ENCODE peak calls at places on chromosomes 4 and X, in ten cellular contexts. N is A549, E is lower leg skin, T is right lobe of liver, S is uterus, A is NB4, B is suprapubic skin, Y is IMR-90, L is ovary, Z is H1. O is an unnamed sample.

GRCh38 chr4:28973591-28974350 is 1746.4 kb upstream of the PCDH7 start:
- DNase-seq in T (no peak), Y (peak), B (no peak), S (no peak), A (no peak), E (no peak), Z (no peak), N (no peak), L (no peak), O (no peak)

GRCh38 chrX:11792461-11793421 is 34.7 kb downstream of the MSL3 start:
- DNase-seq in Y (no peak), S (no peak), E (no peak), L (no peak), Z (no peak), B (no peak), A (no peak), N (peak), T (no peak), O (no peak)

GRCh38 chr4:153962311-153963039 is 173.6 kb upstream of the SFRP2 start:
- DNase-seq in L (no peak), Y (no peak), E (no peak), T (no peak), B (no peak), N (no peak), Z (no peak), A (no peak), S (no peak), O (no peak)

GRCh38 chr4:93748380-93748779 is 80.2 kb upstream of the ATOH1 start:
- DNase-seq in N (no peak), A (no peak), T (no peak), L (no peak), Y (no peak), E (no peak), Z (no peak), S (no peak), B (no peak), O (no peak)

GRCh38 chrX:16903274-16904019 is 33.3 kb upstream of the RBBP7 start:
- DNase-seq in Y (no peak), B (no peak), T (no peak), E (no peak), S (no peak), N (no peak), L (no peak), A (peak), Z (no peak), O (no peak)

GRCh38 chrX:86047174-86047991 is at the start of gene CHM:
- DNase-seq in Y (peak), Z (no peak), E (peak), L (peak), A (peak), T (peak), N (peak), B (peak), S (peak), O (no peak)

GRCh38 chr4:140102406-140102805 is 51.6 kb downstream of the MAML3 start:
- DNase-seq in N (peak), A (peak), Z (no peak), L (no peak), B (no peak), T (no peak), E (no peak), S (no peak), Y (no peak), O (peak)

GRCh38 chr4:141432000-141432712 is 204.2 kb upstream of the IL15 start:
- DNase-seq in E (no peak), L (no peak), S (no peak), B (no peak), Z (no peak), A (no peak), N (no peak), Y (peak), T (no peak), O (no peak)

GRCh38 chr4:182276214-182277109 is 33.3 kb downstream of the TENM3 start:
- DNase-seq in L (no peak), B (no peak), E (no peak), T (no peak), Z (no peak), Y (no peak), A (no peak), N (no peak), S (no peak), O (no peak)

GRCh38 chr4:80909938-80910337 is 120.6 kb upstream of the BMP3 start:
- DNase-seq in A (no peak), Z (no peak), T (no peak), S (no peak), Y (no peak), N (no peak), L (no peak), E (no peak), B (no peak), O (no peak)

GRCh38 chr4:3247399-3248177 is 1.4 kb upstream of the MSANTD1 start:
- DNase-seq in A (no peak), N (no peak), T (no peak), S (no peak), Y (no peak), Z (no peak), B (no peak), E (no peak), L (no peak), O (no peak)
- TF ChIP-seq POLR2A in A (no peak), N (no peak), T (no peak), S (no peak), Y (no peak), Z (no peak), B (no peak), E (no peak), L (no peak), O (no peak)

GRCh38 chrX:5810636-5811035 is 418.0 kb downstream of the NLGN4X start:
- DNase-seq in Z (no peak), L (no peak), A (no peak), S (no peak), N (no peak), E (no peak), T (no peak), Y (no peak), B (no peak), O (no peak)
- TF ChIP-seq POLR2A in Z (no peak), L (no peak), A (no peak), S (no peak), N (no peak), E (no peak), T (no peak), Y (no peak), B (no peak), O (no peak)

DNA sequence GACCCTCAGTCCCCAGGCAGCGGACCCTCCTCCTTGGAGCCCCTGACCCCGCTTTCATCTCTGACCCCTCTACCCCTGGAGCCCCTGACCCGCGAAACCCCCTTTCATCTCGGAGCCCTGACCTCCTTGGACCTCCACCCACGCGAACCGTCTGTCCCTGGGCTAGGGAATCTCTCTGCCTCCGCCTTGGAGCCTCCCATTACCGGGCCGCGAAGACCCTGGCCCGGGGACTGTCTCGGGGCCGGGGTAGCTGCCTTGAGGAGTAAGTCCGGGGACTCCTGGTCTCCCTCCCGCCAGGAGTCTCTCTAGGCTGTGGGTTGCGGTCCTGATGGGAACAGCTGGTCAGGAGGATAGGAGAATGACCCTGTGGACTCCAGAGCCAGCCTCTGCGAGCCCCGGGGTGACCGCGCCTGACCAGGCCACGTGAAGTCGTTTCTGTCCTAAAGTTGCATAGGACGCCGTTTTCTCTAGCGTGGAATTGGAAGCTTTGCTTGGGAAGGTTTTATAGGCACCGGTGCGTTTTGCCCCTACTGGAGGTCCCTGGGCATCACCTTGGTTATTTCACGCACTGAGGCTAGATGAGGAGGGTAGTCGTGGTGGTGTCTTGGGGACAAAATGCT is 824 bp downstream of the TBC1D14 start:
- DNase-seq in N (peak), L (no peak), A (peak), Z (no peak), Y (no peak), S (no peak), E (no peak), B (no peak), T (peak), O (peak)
- TF ChIP-seq POLR2A in N (no peak), L (no peak), A (no peak), Z (no peak), Y (no peak), S (no peak), E (no peak), B (peak), T (peak), O (peak)

DNA sequence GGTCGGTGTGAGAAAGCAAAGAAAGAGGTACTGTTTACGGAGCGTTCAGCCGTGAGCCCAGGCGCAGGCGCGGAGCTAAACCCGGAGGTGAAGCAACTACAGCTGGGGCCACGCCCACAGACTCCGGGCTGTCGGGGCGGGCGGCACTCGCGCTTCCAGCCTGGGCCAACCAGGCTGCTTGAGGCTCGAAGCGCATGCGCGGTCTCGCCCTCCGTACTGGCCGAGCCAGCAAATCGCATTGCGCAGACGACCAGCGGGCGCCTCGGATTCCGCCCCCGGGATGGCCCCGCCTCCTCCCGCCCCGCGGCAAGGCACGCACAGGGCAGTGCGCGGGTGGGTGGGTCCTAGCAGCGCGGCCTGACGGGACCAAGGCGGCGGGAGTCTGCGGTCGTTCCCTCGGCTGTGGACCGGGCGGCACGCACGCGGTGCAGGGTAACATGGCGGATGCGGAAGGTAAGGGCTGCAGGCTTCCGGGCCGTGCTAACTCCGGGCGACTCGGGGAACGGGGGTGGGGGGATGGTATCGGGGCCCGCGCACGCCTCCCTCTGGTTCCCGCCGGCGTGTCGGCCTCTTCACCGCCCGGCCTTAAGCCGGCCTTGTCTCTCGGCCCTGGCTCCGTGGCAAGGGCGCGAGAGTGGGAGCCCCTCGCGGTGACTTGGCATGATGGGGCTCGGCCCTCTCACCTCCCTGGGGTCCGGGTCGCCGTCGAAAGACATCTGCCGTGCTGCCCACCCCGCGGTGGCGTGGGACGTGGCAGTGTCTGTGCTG is at the start of gene DKC1:
- DNase-seq in E (peak), B (peak), T (peak), A (peak), N (peak), Y (peak), S (peak), L (peak), Z (peak), O (peak)
- TF ChIP-seq POLR2A in E (no peak), B (no peak), T (peak), A (peak), N (peak), Y (peak), S (peak), L (no peak), Z (peak), O (peak)

GRCh38 chrX:139483721-139484120 is 46.8 kb upstream of the F9 start:
- DNase-seq in L (no peak), T (no peak), S (no peak), E (no peak), B (no peak), Y (no peak), A (no peak), N (no peak), Z (no peak), O (no peak)
- TF ChIP-seq POLR2A in L (no peak), T (no peak), S (no peak), E (no peak), B (no peak), Y (no peak), A (no peak), N (no peak), Z (no peak), O (no peak)

GRCh38 chr4:102792361-102792936 is 31.7 kb upstream of the MANBA start:
- DNase-seq in S (no peak), N (no peak), A (no peak), T (no peak), L (no peak), E (no peak), B (no peak), Z (no peak), Y (no peak), O (no peak)
- TF ChIP-seq POLR2A in S (no peak), N (no peak), A (no peak), T (no peak), L (no peak), E (no peak), B (no peak), Z (no peak), Y (peak), O (no peak)

DNA sequence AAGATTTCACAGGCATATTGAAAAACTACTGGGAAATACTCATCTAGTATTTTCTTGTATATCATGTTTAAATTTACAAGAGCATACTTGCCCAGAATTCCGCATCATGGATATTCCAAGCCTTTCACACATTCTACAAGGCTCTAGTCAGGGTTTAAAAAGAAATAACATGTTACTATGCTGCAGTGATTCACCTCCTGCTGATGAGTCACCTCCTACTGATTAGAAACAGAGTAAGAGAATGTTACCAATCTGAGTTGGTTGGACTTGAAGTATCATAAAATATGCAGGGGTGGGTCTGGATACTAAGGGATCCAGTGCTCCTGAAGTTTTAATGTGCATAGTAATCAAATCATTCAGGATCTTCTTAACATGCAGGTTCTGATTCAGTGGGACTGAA is 192.0 kb upstream of the ANK2 start:
- DNase-seq in S (no peak), Z (no peak), T (no peak), N (peak), L (no peak), E (no peak), A (no peak), Y (peak), B (no peak), O (peak)
- TF ChIP-seq POLR2A in S (no peak), Z (no peak), T (no peak), N (no peak), L (no peak), E (no peak), A (no peak), Y (no peak), B (no peak), O (no peak)

GRCh38 chrX:71225661-71226060 is 2.6 kb downstream of the GJB1 start:
- DNase-seq in E (no peak), A (peak), N (no peak), T (no peak), B (no peak), Z (no peak), L (no peak), S (no peak), Y (no peak), O (no peak)

GRCh38 chrX:71224969-71225368 is 1.9 kb downstream of the GJB1 start:
- DNase-seq in L (no peak), A (peak), S (no peak), Y (no peak), E (no peak), N (no peak), Z (no peak), T (no peak), B (no peak), O (no peak)

GRCh38 chrX:71224098-71224708 is 1.2 kb downstream of the GJB1 start:
- DNase-seq in Z (no peak), T (no peak), Y (no peak), E (no peak), A (no peak), N (no peak), L (no peak), S (no peak), B (no peak), O (no peak)

GRCh38 chrX:71228063-71228642 is 5.1 kb downstream of the GJB1 start:
- DNase-seq in B (no peak), T (no peak), L (no peak), A (no peak), Y (no peak), N (no peak), E (no peak), S (no peak), Z (no peak), O (no peak)

GRCh38 chrX:71227370-71228062 is 4.5 kb downstream of the GJB1 start:
- DNase-seq in Y (no peak), L (no peak), S (no peak), A (no peak), T (no peak), E (no peak), N (no peak), Z (no peak), B (no peak), O (no peak)
- TF ChIP-seq POLR2A in Y (no peak), L (no peak), S (no peak), A (no peak), T (no peak), E (no peak), N (no peak), Z (no peak), B (no peak), O (no peak)

GRCh38 chrX:48892896-48893295 is 4.7 kb downstream of the TIMM17B start:
- DNase-seq in Z (no peak), N (no peak), E (no peak), S (no peak), Y (no peak), B (no peak), L (no peak), T (no peak), A (no peak), O (no peak)

GRCh38 chrX:48890296-48890925 is 7.2 kb downstream of the TIMM17B start:
- DNase-seq in Y (no peak), N (no peak), B (peak), L (no peak), Z (no peak), T (no peak), E (peak), S (no peak), A (no peak), O (no peak)

GRCh38 chrX:48890934-48891401 is 6.6 kb downstream of the TIMM17B start:
- DNase-seq in B (peak), S (no peak), A (no peak), L (peak), N (no peak), Y (no peak), Z (no peak), E (no peak), T (peak), O (no peak)

GRCh38 chrX:48893556-48894348 is 3.8 kb downstream of the TIMM17B start:
- DNase-seq in Y (no peak), A (no peak), B (peak), T (no peak), N (no peak), E (no peak), L (no peak), S (no peak), Z (no peak), O (no peak)

GRCh38 chrX:48891402-48892288 is 5.9 kb downstream of the TIMM17B start:
- DNase-seq in B (peak), L (peak), N (peak), Z (peak), Y (peak), T (peak), A (peak), E (peak), S (peak), O (peak)
- TF ChIP-seq POLR2A in B (no peak), L (peak), N (peak), Z (no peak), Y (no peak), T (no peak), A (no peak), E (no peak), S (peak), O (peak)

GRCh38 chrX:53093177-53093655 is 726 bp upstream of the KANTR start:
- DNase-seq in S (peak), N (peak), L (peak), T (peak), Y (peak), B (peak), A (peak), Z (no peak), E (peak), O (peak)

GRCh38 chrX:53091354-53091753 is 2.6 kb upstream of the KANTR start:
- DNase-seq in S (no peak), A (no peak), B (no peak), E (peak), Z (no peak), L (no peak), N (no peak), Y (no peak), T (no peak), O (no peak)

GRCh38 chrX:53095796-53096195 is 1.9 kb downstream of the KANTR start:
- DNase-seq in B (no peak), Y (no peak), L (no peak), E (no peak), Z (no peak), T (no peak), A (no peak), N (no peak), S (no peak), O (no peak)

GRCh38 chrX:53094584-53094908 is 604 bp downstream of the KANTR start:
- DNase-seq in T (no peak), Y (no peak), A (no peak), L (no peak), N (no peak), E (no peak), S (no peak), B (no peak), Z (no peak), O (no peak)

GRCh38 chrX:53093748-53094583 is at the start of gene KANTR:
- DNase-seq in A (peak), E (peak), Z (peak), T (peak), S (peak), N (peak), B (peak), L (peak), Y (peak), O (peak)
- TF ChIP-seq POLR2A in A (peak), E (no peak), Z (no peak), T (peak), S (peak), N (peak), B (no peak), L (peak), Y (no peak), O (peak)